ENCODE peak calls at places on chromosomes 5 and 9, in ten cellular contexts. V is epithelial cell of esophagus; O is activated CD4-positive, CD25-positive, alpha-beta regulatory T cell; Y is cardiac muscle cell; A is KBM-7; T is iPS-NIHi11; I is right cardiac atrium; W is NB4; C is endothelial cell; Q is GM03348. N is an unnamed sample.

GRCh38 chr5:160175438-160176218 is 53.7 kb upstream of the FABP6 start:
- DNase-seq in V (peak; percentile 61), O (no peak), Y (no peak), A (no peak), T (no peak), I (peak; percentile 86), W (no peak), C (no peak), Q (peak; percentile 31), N (no peak)

GRCh38 chr9:90025816-90026215 is 421.0 kb downstream of the GADD45G start:
- DNase-seq in V (peak; percentile 98), O (no peak), Y (no peak), A (no peak), T (peak; percentile 25), I (no peak), W (no peak), C (no peak), Q (no peak), N (no peak)

GRCh38 chr9:33297455-33297854 is 7.1 kb downstream of the NFX1 start:
- DNase-seq in V (peak; percentile 16), O (no peak), Y (no peak), A (peak; percentile 85), T (no peak), I (no peak), W (peak; percentile 83), C (no peak), Q (no peak), N (no peak)

GRCh38 chr5:17837757-17838156 is 203.5 kb downstream of the TAF11L14 start:
- DNase-seq in V (no peak), O (no peak), Y (no peak), A (no peak), T (no peak), I (no peak), W (no peak), C (no peak), Q (no peak), N (no peak)

GRCh38 chr5:143338658-143339366 is 64.7 kb downstream of the NR3C1 start:
- DNase-seq in V (peak; percentile 87), O (no peak), Y (no peak), A (no peak), T (no peak), I (no peak), W (no peak), C (no peak), Q (no peak), N (no peak)

GRCh38 chr5:67643531-67643930 is 446.9 kb upstream of the CD180 start:
- DNase-seq in V (no peak), O (no peak), Y (no peak), A (no peak), T (no peak), I (no peak), W (no peak), C (no peak), Q (no peak), N (no peak)

GRCh38 chr9:33250458-33250995 is 10.6 kb downstream of the SPINK4 start:
- DNase-seq in V (peak; percentile 84), O (no peak), Y (no peak), A (no peak), T (no peak), I (no peak), W (no peak), C (no peak), Q (peak; percentile 88), N (no peak)

GRCh38 chr9:114811969-114812636 is 6.3 kb upstream of the TNFSF15 start:
- DNase-seq in V (no peak), O (no peak), Y (no peak), A (no peak), T (no peak), I (no peak), W (no peak), C (no peak), Q (no peak), N (no peak)

N was measured in activated CD4-positive, alpha-beta T cell treated with anti-CD3 and anti-CD28 coated beads, Interleukin-2, amount 50 U/mL, for 24 hours.